ENCODE peak calls at places on chromosomes 4 and X, in five cellular contexts. Q is GM23338, I is Panc1, S is upper lobe of left lung, K is HCT116. P is an unnamed sample. For H3K4me1, the result is how much of the 10 kb centered on the place peaks cover.

GRCh38 chr4:78459327-78459726 is 92.2 kb upstream of the ANXA3 start:
- ATAC-seq in Q (no peak), I (no peak), S (no peak), K (no peak), P (no peak)

GRCh38 chr4:20217521-20217920 is 34.2 kb upstream of the SLIT2 start:
- ATAC-seq in Q (no peak), I (no peak), S (no peak), K (no peak), P (no peak)

GRCh38 chrX:74505437-74505836 is 84.1 kb downstream of the SLC16A2 start:
- ATAC-seq in Q (no peak), I (no peak), S (no peak), K (no peak), P (no peak)

GRCh38 chrX:106606583-106606982 is 5.2 kb upstream of the RADX start:
- ATAC-seq in Q (no peak), I (no peak), S (no peak), K (no peak), P (no peak)

GRCh38 chr4:858831-859451 is 33.0 kb upstream of the CPLX1 start:
- ATAC-seq in Q (no peak), I (no peak), S (no peak), K (no peak), P (no peak)

GRCh38 chr4:44368413-44369167 is 80.0 kb downstream of the KCTD8 start:
- ATAC-seq in Q (no peak), I (no peak), S (no peak), K (no peak), P (no peak)

GRCh38 chr4:93810340-93810992 is 18.1 kb upstream of the ATOH1 start:
- ATAC-seq in Q (peak), I (no peak), S (no peak), K (no peak), P (no peak)

GRCh38 chr4:12911723-12912324 is 572.3 kb downstream of the RAB28 start:
- ATAC-seq in Q (no peak), I (no peak), S (no peak), K (no peak), P (no peak)

GRCh38 chr4:188127157-188127874 is 11.9 kb upstream of the TRIML1 start:
- ATAC-seq in Q (no peak), I (peak), S (peak), K (peak), P (no peak)

GRCh38 chr4:26351685-26352084 is 30.9 kb downstream of the RBPJ start:
- ATAC-seq in Q (no peak), I (no peak), S (no peak), K (no peak), P (no peak)

GRCh38 chr4:183173580-183174526 is 74.8 kb downstream of the WWC2 start:
- ATAC-seq in Q (peak), I (peak), S (peak), K (no peak), P (no peak)

GRCh38 chr4:54065282-54066087 is 1.1 kb upstream of the CHIC2 start:
- ATAC-seq in Q (no peak), I (no peak), S (no peak), K (no peak), P (no peak)

GRCh38 chr4:54062392-54062791 is 2.0 kb downstream of the CHIC2 start:
- ATAC-seq in Q (no peak), I (no peak), S (no peak), K (no peak), P (no peak)

GRCh38 chr4:54063224-54063623 is 1.2 kb downstream of the CHIC2 start:
- ATAC-seq in Q (no peak), I (no peak), S (no peak), K (no peak), P (no peak)

GRCh38 chr4:54064317-54065275 is at the start of gene CHIC2:
- ATAC-seq in Q (peak), I (peak), S (peak), K (peak), P (peak)

DNA sequence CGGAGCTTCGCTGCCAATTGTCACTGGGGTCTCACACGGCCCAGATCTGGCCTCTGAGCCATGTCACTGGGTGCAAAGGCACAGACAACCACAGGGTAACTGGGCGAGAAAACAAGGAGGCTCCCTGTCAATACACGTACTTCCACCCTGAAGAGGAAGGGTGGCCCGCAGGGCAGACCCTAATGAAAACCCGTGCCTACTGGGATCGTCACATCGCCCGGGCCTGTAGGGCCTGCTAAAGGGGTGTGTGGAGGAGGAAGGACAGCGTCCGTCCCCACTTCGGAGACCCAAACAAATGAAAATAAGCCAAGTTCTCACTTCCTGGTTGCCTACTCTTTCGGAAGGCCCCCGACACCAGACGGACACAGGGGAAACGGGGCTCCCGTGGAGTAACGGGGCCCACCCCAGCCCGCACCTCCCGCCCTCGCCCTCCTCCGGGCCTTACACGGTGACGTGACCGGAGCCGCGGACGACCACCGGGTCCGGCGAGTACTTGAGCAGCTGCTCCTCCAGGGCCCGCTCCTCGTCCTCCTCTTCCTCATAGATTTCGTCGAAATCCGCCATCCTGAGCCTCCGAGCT is 578 bp downstream of the CHIC2 start:
- ATAC-seq in Q (peak), I (peak), S (peak), K (peak), P (no peak)
- H3K4me1 ChIP-seq in Q (under half), I (under half), S (under half), K (under half), P (half or more)

GRCh38 chrX:55924574-55924973 is 207.0 kb downstream of the RRAGB start:
- ATAC-seq in Q (no peak), I (no peak), S (no peak), K (no peak), P (no peak)

GRCh38 chrX:55919367-55920221 is 202.0 kb downstream of the RRAGB start:
- ATAC-seq in Q (no peak), I (no peak), S (no peak), K (peak), P (no peak)
- TF ChIP-seq CTCF in Q (peak), I (no peak), S (no peak), K (peak), P (no peak)

DNA sequence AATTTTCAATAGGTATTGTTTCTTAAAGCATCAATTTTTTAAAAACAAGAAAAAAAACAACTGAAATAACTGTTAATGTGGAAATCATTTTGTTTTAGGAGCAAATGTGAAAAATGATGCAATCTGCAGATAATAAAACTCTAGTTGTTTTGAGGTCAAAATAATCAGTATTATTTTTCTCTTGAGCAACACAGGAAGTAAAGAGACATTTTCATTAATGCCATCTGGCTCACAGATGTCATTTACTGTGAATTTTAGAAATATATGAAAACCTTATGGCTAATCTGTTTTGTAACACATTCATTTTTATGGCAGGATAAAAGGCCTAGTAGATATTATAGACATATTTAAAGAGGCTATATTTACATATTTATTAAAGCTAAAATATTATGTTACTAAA is 141.6 kb downstream of the PCDH18 start:
- ATAC-seq in Q (no peak), I (no peak), S (no peak), K (no peak), P (no peak)
- TF ChIP-seq POLR2AphosphoS5 in Q (no peak), I (no peak), S (no peak), K (no peak), P (no peak)

GRCh38 chr4:8506006-8506372 is 65.4 kb downstream of the TRMT44 start:
- ATAC-seq in Q (no peak), I (no peak), S (no peak), K (no peak), P (no peak)
- H3K4me1 ChIP-seq in Q (under half), I (under half), S (under half), K (under half), P (under half)

GRCh38 chrX:54447461-54447860 is 7.3 kb downstream of the TSR2 start:
- ATAC-seq in Q (peak), I (peak), S (no peak), K (peak), P (no peak)

GRCh38 chrX:54449929-54450328 is 9.7 kb downstream of the TSR2 start:
- ATAC-seq in Q (no peak), I (no peak), S (no peak), K (no peak), P (no peak)

GRCh38 chrX:54452920-54453319 is 12.7 kb downstream of the TSR2 start:
- ATAC-seq in Q (peak), I (no peak), S (no peak), K (peak), P (no peak)
- TF ChIP-seq CTCF in Q (peak), I (no peak), S (no peak), K (no peak), P (no peak)